ENCODE peak calls at places on chromosomes 4 and X, in seven cellular contexts. O is GM04504; R is immature natural killer cell; Y is ELR; V is progenitor cell of endocrine pancreas; A is Jurkat, Clone E6-1; P is epithelial cell of esophagus. C is an unnamed sample.

GRCh38 chr4:30860983-30861382 is 140.8 kb downstream of the PCDH7 start:
- DNase-seq in O (no peak), R (no peak), Y (no peak), V (no peak), A (no peak), P (peak; percentile 85), C (no peak)

GRCh38 chr4:103054030-103054429 is 22.5 kb downstream of the SLC9B2 start:
- DNase-seq in O (no peak), R (no peak), Y (no peak), V (no peak), A (no peak), P (peak; percentile 21), C (peak; percentile 26)

GRCh38 chrX:11319689-11320302 is 26.6 kb downstream of the AMELX start:
- DNase-seq in O (no peak), R (no peak), Y (no peak), V (no peak), A (no peak), P (no peak), C (peak; percentile 63)

GRCh38 chr4:150982557-150983233 is 32.4 kb downstream of the LRBA start:
- DNase-seq in O (no peak), R (no peak), Y (peak; percentile 8), V (no peak), A (no peak), P (no peak), C (peak; percentile 35)

GRCh38 chrX:109299091-109299490 is 182.8 kb downstream of the GUCY2F start:
- DNase-seq in O (no peak), R (no peak), Y (no peak), V (no peak), A (no peak), P (no peak), C (no peak)

GRCh38 chr4:2786152-2786671 is 6.7 kb upstream of the SH3BP2 start:
- DNase-seq in O (no peak), R (no peak), Y (no peak), V (no peak), A (no peak), P (no peak), C (no peak)

GRCh38 chrX:110157444-110157843 is 154.5 kb downstream of the TMEM164 start:
- DNase-seq in O (no peak), R (no peak), Y (no peak), V (no peak), A (no peak), P (no peak), C (no peak)

GRCh38 chrX:130245441-130245840 is 23.3 kb downstream of the ZNF280C start:
- DNase-seq in O (peak; percentile 27), R (no peak), Y (peak; percentile 53), V (no peak), A (no peak), P (no peak), C (peak; percentile 39)

GRCh38 chr4:33063238-33063637 is 2343.1 kb downstream of the PCDH7 start:
- DNase-seq in O (no peak), R (no peak), Y (peak; percentile 42), V (no peak), A (no peak), P (peak; percentile 19), C (peak; percentile 38)

GRCh38 chr4:187602339-187603092 is 393.1 kb upstream of the ZFP42 start:
- DNase-seq in O (peak; percentile 26), R (no peak), Y (peak; percentile 87), V (no peak), A (no peak), P (peak; percentile 79), C (peak; percentile 15)

GRCh38 chr4:26300314-26301307 is 20.2 kb upstream of the RBPJ start:
- DNase-seq in O (no peak), R (no peak), Y (peak; percentile 4), V (no peak), A (no peak), P (no peak), C (no peak)

GRCh38 chr4:83213640-83214039 is 71.0 kb downstream of the COQ2 start:
- DNase-seq in O (no peak), R (no peak), Y (no peak), V (no peak), A (no peak), P (no peak), C (no peak)

GRCh38 chr4:158032733-158033415 is 140.0 kb downstream of the GASK1B start:
- DNase-seq in O (no peak), R (no peak), Y (no peak), V (no peak), A (no peak), P (no peak), C (no peak)

GRCh38 chrX:31743004-31743403 is 671.2 kb upstream of the FTHL17 start:
- DNase-seq in O (no peak), R (no peak), Y (no peak), V (no peak), A (no peak), P (no peak), C (no peak)

C was measured in fibroblast of villous mesenchyme.